ENCODE peak calls at places on chromosome 1, in seven cellular contexts. One of them, this sample, is unnamed.

GRCh38 chr1:30336550-30337426 is 386.6 kb downstream of the MATN1 start:
- DNase-seq in CD8-positive, alpha-beta T cell: no peak
- DNase-seq in HAP-1: no peak
- DNase-seq in body of pancreas: no peak
- DNase-seq in aorta: no peak
- DNase-seq in cardiac muscle cell: no peak
- DNase-seq in IMR-90: no peak
- DNase-seq in this sample: no peak

GRCh38 chr1:161131721-161132409 is 602 bp downstream of the DEDD start:
- DNase-seq in CD8-positive, alpha-beta T cell: peak; percentile 21
- DNase-seq in HAP-1: no peak
- DNase-seq in body of pancreas: no peak
- DNase-seq in aorta: no peak
- DNase-seq in cardiac muscle cell: peak; percentile 64
- DNase-seq in IMR-90: peak; percentile 24
- DNase-seq in this sample: no peak

GRCh38 chr1:16119926-16120325 is 35.9 kb downstream of the EPHA2 start:
- DNase-seq in CD8-positive, alpha-beta T cell: no peak
- DNase-seq in HAP-1: no peak
- DNase-seq in body of pancreas: no peak
- DNase-seq in aorta: peak; percentile 16
- DNase-seq in cardiac muscle cell: no peak
- DNase-seq in IMR-90: no peak
- DNase-seq in this sample: no peak

GRCh38 chr1:180282401-180282800 is 52.3 kb downstream of the LHX4 start:
- DNase-seq in CD8-positive, alpha-beta T cell: no peak
- DNase-seq in HAP-1: no peak
- DNase-seq in body of pancreas: no peak
- DNase-seq in aorta: no peak
- DNase-seq in cardiac muscle cell: no peak
- DNase-seq in IMR-90: no peak
- DNase-seq in this sample: no peak

GRCh38 chr1:26791138-26791537 is 3.4 kb downstream of the PIGV start:
- DNase-seq in CD8-positive, alpha-beta T cell: no peak
- DNase-seq in HAP-1: no peak
- DNase-seq in body of pancreas: no peak
- DNase-seq in aorta: no peak
- DNase-seq in cardiac muscle cell: no peak
- DNase-seq in IMR-90: no peak
- DNase-seq in this sample: no peak

GRCh38 chr1:10788592-10789006 is 7.8 kb downstream of the CASZ1 start:
- DNase-seq in CD8-positive, alpha-beta T cell: no peak
- DNase-seq in HAP-1: no peak
- DNase-seq in body of pancreas: peak; percentile 76
- DNase-seq in aorta: no peak
- DNase-seq in cardiac muscle cell: peak; percentile 64
- DNase-seq in IMR-90: no peak
- DNase-seq in this sample: no peak

GRCh38 chr1:206753141-206753540 is 17.4 kb upstream of the IL19 start:
- DNase-seq in CD8-positive, alpha-beta T cell: no peak
- DNase-seq in HAP-1: no peak
- DNase-seq in body of pancreas: no peak
- DNase-seq in aorta: no peak
- DNase-seq in cardiac muscle cell: no peak
- DNase-seq in IMR-90: peak; percentile 84
- DNase-seq in this sample: no peak

GRCh38 chr1:97820470-97821188 is 100.2 kb downstream of the DPYD start:
- DNase-seq in CD8-positive, alpha-beta T cell: no peak
- DNase-seq in HAP-1: peak; percentile 6
- DNase-seq in body of pancreas: no peak
- DNase-seq in aorta: no peak
- DNase-seq in cardiac muscle cell: peak; percentile 33
- DNase-seq in IMR-90: peak; percentile 58
- DNase-seq in this sample: no peak

GRCh38 chr1:52697795-52698674 is at the start of gene COA7:
- DNase-seq in CD8-positive, alpha-beta T cell: peak; percentile 49
- DNase-seq in HAP-1: peak; percentile 70
- DNase-seq in body of pancreas: peak; percentile 88
- DNase-seq in aorta: peak; percentile 92
- DNase-seq in cardiac muscle cell: peak; percentile 90
- DNase-seq in IMR-90: peak; percentile 71
- DNase-seq in this sample: peak; percentile 81

GRCh38 chr1:84674021-84674420 is 16.2 kb downstream of the SSX2IP start:
- DNase-seq in CD8-positive, alpha-beta T cell: no peak
- DNase-seq in HAP-1: no peak
- DNase-seq in body of pancreas: no peak
- DNase-seq in aorta: no peak
- DNase-seq in cardiac muscle cell: no peak
- DNase-seq in IMR-90: no peak
- DNase-seq in this sample: no peak

GRCh38 chr1:1973716-1974642 is 29.6 kb downstream of the CFAP74 start:
- DNase-seq in CD8-positive, alpha-beta T cell: no peak
- DNase-seq in HAP-1: no peak
- DNase-seq in body of pancreas: no peak
- DNase-seq in aorta: peak; percentile 18
- DNase-seq in cardiac muscle cell: no peak
- DNase-seq in IMR-90: no peak
- DNase-seq in this sample: no peak

GRCh38 chr1:162081316-162081715 is 11.8 kb downstream of the NOS1AP start:
- DNase-seq in CD8-positive, alpha-beta T cell: no peak
- DNase-seq in HAP-1: no peak
- DNase-seq in body of pancreas: no peak
- DNase-seq in aorta: peak; percentile 51
- DNase-seq in cardiac muscle cell: no peak
- DNase-seq in IMR-90: no peak
- DNase-seq in this sample: no peak

GRCh38 chr1:89102055-89102454 is 23.9 kb downstream of the GBP2 start:
- DNase-seq in CD8-positive, alpha-beta T cell: no peak
- DNase-seq in HAP-1: no peak
- DNase-seq in body of pancreas: no peak
- DNase-seq in aorta: no peak
- DNase-seq in cardiac muscle cell: no peak
- DNase-seq in IMR-90: no peak
- DNase-seq in this sample: no peak

GRCh38 chr1:173333581-173333980 is 126.5 kb upstream of the TNFSF4 start:
- DNase-seq in CD8-positive, alpha-beta T cell: no peak
- DNase-seq in HAP-1: no peak
- DNase-seq in body of pancreas: no peak
- DNase-seq in aorta: no peak
- DNase-seq in cardiac muscle cell: no peak
- DNase-seq in IMR-90: peak; percentile 47
- DNase-seq in this sample: no peak

GRCh38 chr1:200558866-200559459 is 61.6 kb downstream of the KIF14 start:
- DNase-seq in CD8-positive, alpha-beta T cell: no peak
- DNase-seq in HAP-1: peak; percentile 67
- DNase-seq in body of pancreas: no peak
- DNase-seq in aorta: no peak
- DNase-seq in cardiac muscle cell: peak; percentile 56
- DNase-seq in IMR-90: peak; percentile 77
- DNase-seq in this sample: peak; percentile 44

GRCh38 chr1:97108200-97108599 is 386.6 kb downstream of the PTBP2 start:
- DNase-seq in CD8-positive, alpha-beta T cell: no peak
- DNase-seq in HAP-1: no peak
- DNase-seq in body of pancreas: no peak
- DNase-seq in aorta: no peak
- DNase-seq in cardiac muscle cell: no peak
- DNase-seq in IMR-90: peak; percentile 20
- DNase-seq in this sample: no peak

GRCh38 chr1:198970919-198971318 is 332.1 kb downstream of the PTPRC start:
- DNase-seq in CD8-positive, alpha-beta T cell: no peak
- DNase-seq in HAP-1: no peak
- DNase-seq in body of pancreas: no peak
- DNase-seq in aorta: no peak
- DNase-seq in cardiac muscle cell: no peak
- DNase-seq in IMR-90: peak; percentile 44
- DNase-seq in this sample: no peak

GRCh38 chr1:92874987-92875386 is 43.1 kb downstream of the RPL5 start:
- DNase-seq in CD8-positive, alpha-beta T cell: no peak
- DNase-seq in HAP-1: no peak
- DNase-seq in body of pancreas: no peak
- DNase-seq in aorta: no peak
- DNase-seq in cardiac muscle cell: no peak
- DNase-seq in IMR-90: no peak
- DNase-seq in this sample: no peak
- H3K36me3 ChIP-seq in CD8-positive, alpha-beta T cell: peaks cover 3% of the 10 kb centered on the region
- H3K36me3 ChIP-seq in HAP-1: no peaks in the 10 kb centered on the region
- H3K36me3 ChIP-seq in body of pancreas: no peaks in the 10 kb centered on the region
- H3K36me3 ChIP-seq in aorta: peaks cover 2% of the 10 kb centered on the region
- H3K36me3 ChIP-seq in cardiac muscle cell: no peaks in the 10 kb centered on the region
- H3K36me3 ChIP-seq in IMR-90: peaks cover 2% of the 10 kb centered on the region
- H3K36me3 ChIP-seq in this sample: peaks cover 3% of the 10 kb centered on the region

DNA sequence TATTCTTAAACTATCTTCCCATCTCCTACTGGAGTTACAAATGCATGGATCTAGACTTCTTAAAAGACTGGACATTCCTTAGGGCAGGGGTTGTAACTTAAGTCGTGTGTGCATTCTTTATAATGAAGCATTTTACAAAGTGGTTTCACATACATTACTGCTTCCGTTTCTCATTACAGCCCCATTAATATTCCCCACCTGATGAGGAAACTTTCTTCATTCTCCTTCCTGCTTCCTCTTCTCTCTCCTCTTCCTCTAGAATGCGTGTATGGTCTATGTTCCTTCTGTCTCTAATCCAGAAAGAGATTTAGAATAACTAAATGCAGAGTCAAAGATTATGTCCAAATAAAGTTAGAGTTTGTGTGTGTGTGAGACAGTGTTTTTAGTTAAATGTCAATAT is 1.8 kb upstream of the CAP1 start:
- DNase-seq in CD8-positive, alpha-beta T cell: no peak
- DNase-seq in HAP-1: no peak
- DNase-seq in body of pancreas: no peak
- DNase-seq in aorta: no peak
- DNase-seq in cardiac muscle cell: no peak
- DNase-seq in IMR-90: no peak
- DNase-seq in this sample: no peak
- H3K4me3 ChIP-seq in CD8-positive, alpha-beta T cell: no peak overlapping the region
- H3K4me3 ChIP-seq in HAP-1: no peak overlapping the region
- H3K4me3 ChIP-seq in body of pancreas: no peak overlapping the region
- H3K4me3 ChIP-seq in aorta: no peak overlapping the region
- H3K4me3 ChIP-seq in cardiac muscle cell: no peak overlapping the region
- H3K4me3 ChIP-seq in IMR-90: no peak overlapping the region
- H3K4me3 ChIP-seq in this sample: no peak overlapping the region

GRCh38 chr1:112579801-112580510 is 39.0 kb downstream of the ST7L start:
- DNase-seq in CD8-positive, alpha-beta T cell: no peak
- DNase-seq in HAP-1: no peak
- DNase-seq in body of pancreas: no peak
- DNase-seq in aorta: no peak
- DNase-seq in cardiac muscle cell: no peak
- DNase-seq in IMR-90: peak; percentile 79
- DNase-seq in this sample: no peak

GRCh38 chr1:112575154-112575804 is 43.7 kb downstream of the ST7L start:
- DNase-seq in CD8-positive, alpha-beta T cell: no peak
- DNase-seq in HAP-1: no peak
- DNase-seq in body of pancreas: no peak
- DNase-seq in aorta: no peak
- DNase-seq in cardiac muscle cell: no peak
- DNase-seq in IMR-90: peak; percentile 98
- DNase-seq in this sample: no peak

GRCh38 chr1:112581530-112582192 is 37.3 kb downstream of the ST7L start:
- DNase-seq in CD8-positive, alpha-beta T cell: no peak
- DNase-seq in HAP-1: no peak
- DNase-seq in body of pancreas: no peak
- DNase-seq in aorta: no peak
- DNase-seq in cardiac muscle cell: no peak
- DNase-seq in IMR-90: peak; percentile 23
- DNase-seq in this sample: no peak

DNA sequence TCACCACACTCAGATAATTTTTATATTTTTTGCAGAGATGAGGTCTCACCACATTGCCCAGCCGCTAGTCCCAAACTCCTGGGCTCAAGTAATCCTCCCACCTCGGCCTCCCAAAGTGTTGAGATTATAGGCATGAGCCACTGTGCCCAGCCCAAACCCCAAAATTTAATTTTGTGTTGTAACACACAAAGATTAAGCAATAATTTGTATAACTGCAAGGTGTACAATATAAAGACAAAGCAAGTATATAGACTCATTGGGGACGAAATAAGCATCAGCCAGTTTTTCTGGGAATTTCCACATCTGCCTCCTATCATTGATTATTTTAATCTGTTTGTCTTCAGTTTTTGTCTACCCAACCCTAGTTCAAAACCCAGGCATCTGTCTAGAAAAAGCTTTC is 42.7 kb downstream of the ST7L start:
- DNase-seq in CD8-positive, alpha-beta T cell: no peak
- DNase-seq in HAP-1: no peak
- DNase-seq in body of pancreas: no peak
- DNase-seq in aorta: no peak
- DNase-seq in cardiac muscle cell: no peak
- DNase-seq in IMR-90: no peak
- DNase-seq in this sample: no peak
- H3K36me3 ChIP-seq in CD8-positive, alpha-beta T cell: no peaks in the 10 kb centered on the region
- H3K36me3 ChIP-seq in HAP-1: peaks cover 41% of the 10 kb centered on the region
- H3K36me3 ChIP-seq in body of pancreas: no peaks in the 10 kb centered on the region
- H3K36me3 ChIP-seq in aorta: peaks cover 2% of the 10 kb centered on the region
- H3K36me3 ChIP-seq in cardiac muscle cell: peaks cover 40% of the 10 kb centered on the region
- H3K36me3 ChIP-seq in IMR-90: peaks cover 10% of the 10 kb centered on the region
- H3K36me3 ChIP-seq in this sample: peaks cover 70% of the 10 kb centered on the region

DNA sequence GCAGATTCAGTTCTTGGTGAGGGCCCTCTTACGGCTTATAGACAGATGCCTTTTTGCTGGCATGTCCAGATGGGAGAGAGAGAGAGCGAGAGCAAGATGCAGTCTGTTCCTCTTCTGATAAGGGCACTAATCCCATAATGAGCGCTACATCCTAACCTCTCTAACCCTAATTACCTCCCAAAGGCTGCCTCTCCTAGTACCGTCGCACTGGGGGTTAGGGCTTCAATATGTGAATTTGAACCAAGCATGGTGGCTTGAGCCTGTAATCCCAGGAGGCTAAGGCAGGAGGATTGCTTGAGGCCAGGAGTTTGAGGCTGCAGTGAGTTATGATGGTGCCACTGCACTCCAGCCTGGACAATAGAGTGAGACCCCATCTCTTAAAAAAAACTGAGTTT is 10.5 kb upstream of the SDE2 start:
- DNase-seq in CD8-positive, alpha-beta T cell: no peak
- DNase-seq in HAP-1: no peak
- DNase-seq in body of pancreas: no peak
- DNase-seq in aorta: no peak
- DNase-seq in cardiac muscle cell: no peak
- DNase-seq in IMR-90: no peak
- DNase-seq in this sample: no peak
- H3K4me3 ChIP-seq in CD8-positive, alpha-beta T cell: no peak overlapping the region
- H3K4me3 ChIP-seq in HAP-1: no peak overlapping the region
- H3K4me3 ChIP-seq in body of pancreas: no peak overlapping the region
- H3K4me3 ChIP-seq in aorta: no peak overlapping the region
- H3K4me3 ChIP-seq in cardiac muscle cell: no peak overlapping the region
- H3K4me3 ChIP-seq in IMR-90: no peak overlapping the region
- H3K4me3 ChIP-seq in this sample: no peak overlapping the region

GRCh38 chr1:150620919-150621318 is 8.5 kb downstream of the ENSA start:
- DNase-seq in CD8-positive, alpha-beta T cell: no peak
- DNase-seq in HAP-1: no peak
- DNase-seq in body of pancreas: no peak
- DNase-seq in aorta: no peak
- DNase-seq in cardiac muscle cell: no peak
- DNase-seq in IMR-90: no peak
- DNase-seq in this sample: no peak
- H3K36me3 ChIP-seq in CD8-positive, alpha-beta T cell: peaks cover 28% of the 10 kb centered on the region
- H3K36me3 ChIP-seq in HAP-1: peaks cover 73% of the 10 kb centered on the region
- H3K36me3 ChIP-seq in body of pancreas: no peaks in the 10 kb centered on the region
- H3K36me3 ChIP-seq in aorta: peaks cover 5% of the 10 kb centered on the region
- H3K36me3 ChIP-seq in cardiac muscle cell: peaks cover 55% of the 10 kb centered on the region
- H3K36me3 ChIP-seq in IMR-90: peaks cover 23% of the 10 kb centered on the region
- H3K36me3 ChIP-seq in this sample: peaks cover 86% of the 10 kb centered on the region

GRCh38 chr1:112636597-112637256 is 17.1 kb downstream of the CAPZA1 start:
- DNase-seq in CD8-positive, alpha-beta T cell: no peak
- DNase-seq in HAP-1: no peak
- DNase-seq in body of pancreas: no peak
- DNase-seq in aorta: no peak
- DNase-seq in cardiac muscle cell: no peak
- DNase-seq in IMR-90: no peak
- DNase-seq in this sample: no peak
- H3K4me3 ChIP-seq in CD8-positive, alpha-beta T cell: no peak overlapping the region
- H3K4me3 ChIP-seq in HAP-1: no peak overlapping the region
- H3K4me3 ChIP-seq in body of pancreas: no peak overlapping the region
- H3K4me3 ChIP-seq in aorta: no peak overlapping the region
- H3K4me3 ChIP-seq in cardiac muscle cell: no peak overlapping the region
- H3K4me3 ChIP-seq in IMR-90: no peak overlapping the region
- H3K4me3 ChIP-seq in this sample: no peak overlapping the region